ENCODE peak calls at places on chromosomes 5 and 9, in four cellular contexts. K is AG09309, O is HCT116, M is stomach. R is an unnamed sample.
A peak's percentile ranks its signal among the peaks of the same experiment; 100 is the strongest.

GRCh38 chr9:135797507-135798302 is 95.7 kb downstream of the KCNT1 start:
- DNase-seq in O (peak; percentile 24), K (no peak), M (peak; percentile 31), R (peak; percentile 52)

GRCh38 chr9:89623925-89624420 is 19.2 kb downstream of the GADD45G start:
- DNase-seq in K (no peak), O (no peak), M (peak; percentile 30), R (no peak)

GRCh38 chr5:116371935-116372334 is 202.7 kb downstream of the SEMA6A start:
- DNase-seq in O (no peak), K (no peak), M (no peak), R (no peak)

GRCh38 chr5:9209846-9210547 is 335.9 kb downstream of the SEMA5A start:
- DNase-seq in M (no peak), K (peak; percentile 43), O (no peak), R (no peak)

GRCh38 chr5:76269259-76269958 is 133.7 kb upstream of the IQGAP2 start:
- DNase-seq in K (no peak), M (no peak), O (no peak), R (no peak)

GRCh38 chr5:174145091-174145490 is 99.6 kb downstream of the NSG2 start:
- DNase-seq in K (no peak), O (no peak), M (no peak), R (no peak)

GRCh38 chr5:87156631-87157030 is 111.1 kb upstream of the RASA1 start:
- DNase-seq in K (no peak), M (no peak), O (no peak), R (peak; percentile 22)

GRCh38 chr5:157611571-157612067 is 36.0 kb upstream of the ADAM19 start:
- DNase-seq in M (no peak), O (no peak), K (no peak), R (no peak)

GRCh38 chr9:112544477-112544876 is 57.9 kb downstream of the KIAA1958 start:
- DNase-seq in M (no peak), O (no peak), K (no peak), R (no peak)

GRCh38 chr9:974993-975739 is 1.3 kb upstream of the DMRT3 start:
- DNase-seq in M (no peak), O (no peak), K (no peak), R (no peak)

GRCh38 chr5:83343345-83343744 is 128.2 kb upstream of the VCAN start:
- DNase-seq in M (no peak), K (no peak), O (no peak), R (no peak)

GRCh38 chr9:33946779-33947535 is 101.7 kb downstream of the UBAP2 start:
- DNase-seq in O (no peak), M (no peak), K (peak; percentile 94), R (no peak)

GRCh38 chr5:14097998-14098471 is 45.1 kb upstream of the TRIO start:
- DNase-seq in O (no peak), M (no peak), K (peak; percentile 92), R (no peak)

GRCh38 chr5:154753792-154754191 is 1.4 kb upstream of the LARP1 start:
- DNase-seq in O (no peak), K (peak; percentile 91), M (peak; percentile 71), R (peak; percentile 12)

GRCh38 chr5:41240985-41241384 is 27.7 kb upstream of the C6 start:
- DNase-seq in O (no peak), K (no peak), M (no peak), R (no peak)

GRCh38 chr9:136021891-136022681 is 60.9 kb upstream of the UBAC1 start:
- DNase-seq in O (no peak), M (no peak), K (no peak), R (no peak)

GRCh38 chr5:6435356-6435755 is 13.3 kb upstream of the UBE2QL1 start:
- DNase-seq in K (no peak), O (peak; percentile 19), M (no peak), R (peak; percentile 24)

GRCh38 chr9:93020151-93020550 is 38.4 kb upstream of the SUSD3 start:
- DNase-seq in O (no peak), M (no peak), K (no peak), R (no peak)

GRCh38 chr9:101030022-101030391 is 1.5 kb downstream of the PLPPR1 start:
- DNase-seq in M (no peak), O (no peak), K (no peak), R (no peak)

GRCh38 chr9:90966475-90967150 is 165.0 kb downstream of the SYK start:
- DNase-seq in M (no peak), O (no peak), K (no peak), R (no peak)

GRCh38 chr5:56409331-56410190 is 176.4 kb upstream of the ANKRD55 start:
- DNase-seq in M (peak; percentile 67), K (peak; percentile 54), O (no peak), R (no peak)

GRCh38 chr9:126459965-126460843 is 133.6 kb downstream of the MVB12B start:
- DNase-seq in M (peak; percentile 10), K (no peak), O (no peak), R (no peak)

GRCh38 chr9:13239208-13239607 is 40.3 kb downstream of the MPDZ start:
- DNase-seq in K (no peak), O (no peak), M (no peak), R (no peak)

GRCh38 chr9:98569070-98569469 is 139.7 kb downstream of the GABBR2 start:
- DNase-seq in K (no peak), M (no peak), O (no peak), R (no peak)

GRCh38 chr5:81268797-81269196 is 32.6 kb upstream of the ZCCHC9 start:
- DNase-seq in O (peak; percentile 38), K (peak; percentile 61), M (no peak), R (no peak)

GRCh38 chr5:176629853-176630680 is at the start of the genes EIF4E1B and SNCB:
- DNase-seq in M (no peak), K (no peak), O (no peak), R (peak; percentile 46)

GRCh38 chr5:135135530-135136201 is 101.6 kb upstream of the PITX1 start:
- DNase-seq in O (peak; percentile 36), K (peak; percentile 66), M (peak; percentile 63), R (peak; percentile 77)

GRCh38 chr5:88683506-88684135 is 199.4 kb downstream of the MEF2C start:
- DNase-seq in M (no peak), K (no peak), O (no peak), R (no peak)

DNA sequence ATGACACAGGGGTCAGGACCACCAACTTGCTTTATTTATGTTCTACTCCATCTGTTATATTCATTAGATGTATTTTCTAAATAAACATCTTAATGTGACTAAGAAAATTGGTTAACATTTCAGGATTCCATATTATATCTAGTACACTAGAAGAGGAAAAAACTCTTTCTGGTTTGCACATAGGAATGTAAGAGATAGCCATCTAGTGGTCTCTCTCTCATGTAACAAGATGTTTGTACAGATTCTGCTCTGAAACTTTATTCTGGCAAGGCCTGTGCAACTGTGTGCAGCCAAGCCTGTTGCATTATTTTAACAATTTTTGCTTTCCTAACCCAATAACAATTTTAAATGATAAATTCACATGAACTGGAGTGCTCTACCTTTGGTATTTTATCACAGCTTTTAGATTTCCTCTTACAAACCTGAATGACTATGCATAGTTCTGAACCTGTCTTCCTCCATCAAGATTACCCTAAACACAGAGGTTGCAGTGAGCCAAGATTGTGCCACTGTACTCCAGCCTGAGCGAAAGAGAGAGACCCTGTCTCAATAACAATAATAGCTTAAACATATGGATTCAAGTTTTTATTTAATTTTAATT is 148.1 kb downstream of the GIN1 start:
- DNase-seq in O (peak; percentile 26), M (no peak), K (no peak), R (no peak)
- TF ChIP-seq CTCF in O (peak; percentile 59), M (no peak), K (peak; percentile 47), R (no peak)

DNA sequence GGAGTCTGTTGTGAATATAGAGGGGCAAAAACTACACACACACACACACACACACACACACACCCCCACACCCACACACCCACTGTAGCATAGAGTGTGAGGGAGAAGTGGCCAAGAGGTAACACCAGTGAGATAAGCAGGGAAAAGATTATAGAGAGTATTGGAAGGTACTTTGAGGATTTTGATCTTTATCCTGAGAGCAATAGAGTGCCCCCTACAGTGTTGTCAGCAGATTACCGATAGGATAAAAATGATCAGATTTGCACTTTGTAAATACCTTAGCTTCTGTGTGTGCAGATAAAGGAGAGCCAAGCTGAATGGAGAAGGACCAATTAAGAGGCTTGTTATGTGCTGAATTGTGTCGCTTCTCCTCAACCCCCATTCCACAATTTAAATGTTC is 32.3 kb downstream of the ERCC6L2 start:
- DNase-seq in K (no peak), M (no peak), O (no peak), R (no peak)
- TF ChIP-seq CTCF in K (peak; percentile 10), M (no peak), O (peak; percentile 7), R (no peak)

GRCh38 chr9:95875305-95876137 is at the start of gene ERCC6L2:
- DNase-seq in M (peak; percentile 94), O (peak; percentile 99), K (peak; percentile 92), R (peak; percentile 89)
- TF ChIP-seq CTCF in M (no peak), O (no peak), K (no peak), R (no peak)

GRCh38 chr5:172624083-172624995 is 16.7 kb upstream of the NEURL1B start:
- DNase-seq in O (no peak), K (no peak), M (no peak), R (no peak)
- TF ChIP-seq CTCF in O (no peak), K (no peak), M (no peak), R (no peak)

GRCh38 chr9:120928720-120929389 is 2.3 kb upstream of the TRAF1 start:
- DNase-seq in K (no peak), O (no peak), M (peak; percentile 83), R (peak; percentile 71)
- TF ChIP-seq CTCF in K (no peak), O (no peak), M (peak; percentile 16), R (no peak)

DNA sequence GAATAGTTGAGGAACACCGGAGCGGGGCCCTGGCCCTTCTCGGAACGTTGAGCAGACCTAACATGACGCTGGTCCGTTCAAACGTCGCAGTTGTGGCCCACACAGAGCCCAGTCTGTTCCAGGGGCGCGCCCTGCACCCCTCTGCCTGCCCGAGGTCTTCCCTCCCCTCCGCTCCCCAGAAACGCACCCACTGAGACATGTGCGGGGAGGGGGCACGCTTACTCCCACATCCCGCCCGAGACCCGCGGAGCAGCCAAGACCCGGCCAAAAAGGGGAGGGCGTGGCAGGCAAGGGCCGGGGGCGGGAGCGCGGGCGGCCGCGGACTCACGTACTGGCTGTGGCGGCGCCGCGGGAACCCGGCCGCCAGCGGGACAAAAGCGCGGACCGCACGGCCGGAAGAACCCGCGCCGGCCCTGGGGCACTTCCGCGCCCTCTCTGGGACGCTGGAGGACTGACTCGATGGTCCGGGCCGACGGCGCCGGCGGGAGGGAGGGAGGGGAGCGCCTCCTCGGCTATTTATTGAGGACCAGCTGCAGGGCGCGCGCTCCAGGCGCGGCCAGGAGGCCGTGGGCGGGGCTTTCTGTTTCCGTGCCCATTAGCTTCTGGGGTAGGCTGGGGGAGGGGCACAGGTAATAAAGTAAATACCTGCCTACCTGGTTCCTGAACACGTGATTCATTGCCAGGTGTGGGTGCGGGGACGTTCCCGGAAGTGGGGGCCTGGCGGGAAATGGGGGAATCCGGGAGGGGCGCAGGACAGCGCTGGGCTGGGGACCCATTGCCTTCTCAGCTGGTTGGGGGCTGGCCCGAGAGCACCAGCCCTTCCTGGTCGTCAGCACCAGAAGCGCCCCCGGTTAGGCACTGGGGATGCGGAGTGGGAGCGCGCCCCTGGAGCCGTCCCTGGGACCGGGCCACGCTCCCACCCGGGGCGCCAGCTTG is at the start of gene ZFP62:
- DNase-seq in O (peak; percentile 85), M (peak; percentile 93), K (peak; percentile 40), R (peak; percentile 95)
- TF ChIP-seq CTCF in O (no peak), M (no peak), K (no peak), R (no peak)

GRCh38 chr5:61468483-61468865 is 136.4 kb downstream of the ZSWIM6 start:
- DNase-seq in O (peak; percentile 3), M (no peak), K (no peak), R (no peak)
- TF ChIP-seq CTCF in O (no peak), M (no peak), K (no peak), R (no peak)

GRCh38 chr5:170757669-170758068 is 25.9 kb upstream of the GABRP start:
- DNase-seq in K (no peak), M (no peak), O (no peak), R (no peak)
- TF ChIP-seq CTCF in K (no peak), M (no peak), O (no peak), R (no peak)

R was measured in Calu3.